ENCODE peak calls at places on chromosomes 13 and 19, in nine cellular contexts. One of them, this sample, is unnamed.

GRCh38 chr19:10238172-10238783 is 7.1 kb upstream of the S1PR2 start:
- DNase-seq in cardiac fibroblast: peak
- DNase-seq in DMS53: peak
- DNase-seq in stomach: peak
- DNase-seq in fibroblast of lung: peak
- DNase-seq in mesothelial cell of epicardium: no peak
- DNase-seq in activated naive CD4-positive, alpha-beta T cell: no peak
- DNase-seq in activated T-cell treated with anti-CD3 and anti-CD28 coated beads for 4 hours: no peak
- DNase-seq in GM04503: peak
- DNase-seq in this sample: no peak

GRCh38 chr19:50510700-50511068 is 307 bp downstream of the JOSD2 start:
- DNase-seq in activated T-cell treated with anti-CD3 and anti-CD28 coated beads for 4 hours: no peak
- DNase-seq in mesothelial cell of epicardium: no peak
- DNase-seq in activated naive CD4-positive, alpha-beta T cell: no peak
- DNase-seq in stomach: no peak
- DNase-seq in fibroblast of lung: peak
- DNase-seq in DMS53: no peak
- DNase-seq in GM04503: no peak
- DNase-seq in cardiac fibroblast: peak
- DNase-seq in this sample: no peak

GRCh38 chr13:109010912-109011311 is 381.5 kb downstream of the MYO16 start:
- DNase-seq in activated T-cell treated with anti-CD3 and anti-CD28 coated beads for 4 hours: no peak
- DNase-seq in DMS53: no peak
- DNase-seq in stomach: no peak
- DNase-seq in fibroblast of lung: no peak
- DNase-seq in activated naive CD4-positive, alpha-beta T cell: no peak
- DNase-seq in cardiac fibroblast: no peak
- DNase-seq in GM04503: no peak
- DNase-seq in mesothelial cell of epicardium: no peak
- DNase-seq in this sample: no peak

GRCh38 chr13:109747524-109747923 is 38.9 kb downstream of the IRS2 start:
- DNase-seq in fibroblast of lung: peak
- DNase-seq in mesothelial cell of epicardium: no peak
- DNase-seq in activated naive CD4-positive, alpha-beta T cell: no peak
- DNase-seq in GM04503: no peak
- DNase-seq in cardiac fibroblast: no peak
- DNase-seq in stomach: no peak
- DNase-seq in activated T-cell treated with anti-CD3 and anti-CD28 coated beads for 4 hours: no peak
- DNase-seq in DMS53: no peak
- DNase-seq in this sample: no peak

GRCh38 chr13:105679832-105680231 is 855.6 kb downstream of the EFNB2 start:
- DNase-seq in cardiac fibroblast: no peak
- DNase-seq in mesothelial cell of epicardium: no peak
- DNase-seq in fibroblast of lung: no peak
- DNase-seq in GM04503: no peak
- DNase-seq in DMS53: no peak
- DNase-seq in activated T-cell treated with anti-CD3 and anti-CD28 coated beads for 4 hours: no peak
- DNase-seq in activated naive CD4-positive, alpha-beta T cell: no peak
- DNase-seq in stomach: no peak
- DNase-seq in this sample: no peak

GRCh38 chr13:92573467-92574057 is 653.0 kb upstream of the GPC6 start:
- DNase-seq in DMS53: peak
- DNase-seq in fibroblast of lung: peak
- DNase-seq in stomach: no peak
- DNase-seq in GM04503: no peak
- DNase-seq in cardiac fibroblast: peak
- DNase-seq in mesothelial cell of epicardium: no peak
- DNase-seq in activated naive CD4-positive, alpha-beta T cell: no peak
- DNase-seq in activated T-cell treated with anti-CD3 and anti-CD28 coated beads for 4 hours: no peak
- DNase-seq in this sample: no peak

GRCh38 chr19:55156202-55157063 is 1.1 kb downstream of the TNNI3 start:
- DNase-seq in cardiac fibroblast: no peak
- DNase-seq in fibroblast of lung: peak
- DNase-seq in mesothelial cell of epicardium: peak
- DNase-seq in stomach: peak
- DNase-seq in activated T-cell treated with anti-CD3 and anti-CD28 coated beads for 4 hours: no peak
- DNase-seq in DMS53: peak
- DNase-seq in GM04503: no peak
- DNase-seq in activated naive CD4-positive, alpha-beta T cell: no peak
- DNase-seq in this sample: peak

GRCh38 chr19:310141-310651 is 19.0 kb upstream of the PLPP2 start:
- DNase-seq in activated naive CD4-positive, alpha-beta T cell: no peak
- DNase-seq in cardiac fibroblast: no peak
- DNase-seq in mesothelial cell of epicardium: no peak
- DNase-seq in DMS53: no peak
- DNase-seq in fibroblast of lung: no peak
- DNase-seq in activated T-cell treated with anti-CD3 and anti-CD28 coated beads for 4 hours: no peak
- DNase-seq in stomach: peak
- DNase-seq in GM04503: no peak
- DNase-seq in this sample: no peak

GRCh38 chr13:44842158-44842557 is 147.1 kb downstream of the NUFIP1 start:
- DNase-seq in DMS53: peak
- DNase-seq in activated naive CD4-positive, alpha-beta T cell: no peak
- DNase-seq in fibroblast of lung: peak
- DNase-seq in stomach: no peak
- DNase-seq in mesothelial cell of epicardium: no peak
- DNase-seq in cardiac fibroblast: peak
- DNase-seq in activated T-cell treated with anti-CD3 and anti-CD28 coated beads for 4 hours: no peak
- DNase-seq in GM04503: peak
- DNase-seq in this sample: no peak

GRCh38 chr19:4086336-4086953 is 19.7 kb upstream of the ZBTB7A start:
- DNase-seq in fibroblast of lung: no peak
- DNase-seq in mesothelial cell of epicardium: no peak
- DNase-seq in DMS53: no peak
- DNase-seq in activated naive CD4-positive, alpha-beta T cell: no peak
- DNase-seq in GM04503: no peak
- DNase-seq in stomach: peak
- DNase-seq in cardiac fibroblast: no peak
- DNase-seq in activated T-cell treated with anti-CD3 and anti-CD28 coated beads for 4 hours: no peak
- DNase-seq in this sample: no peak

GRCh38 chr19:5192568-5192967 is 148.0 kb downstream of the PTPRS start:
- DNase-seq in GM04503: no peak
- DNase-seq in fibroblast of lung: no peak
- DNase-seq in activated naive CD4-positive, alpha-beta T cell: no peak
- DNase-seq in DMS53: no peak
- DNase-seq in stomach: no peak
- DNase-seq in mesothelial cell of epicardium: no peak
- DNase-seq in activated T-cell treated with anti-CD3 and anti-CD28 coated beads for 4 hours: no peak
- DNase-seq in cardiac fibroblast: no peak
- DNase-seq in this sample: no peak

GRCh38 chr19:51702103-51702753 is 9.1 kb downstream of the SPACA6 start:
- DNase-seq in activated T-cell treated with anti-CD3 and anti-CD28 coated beads for 4 hours: peak
- DNase-seq in cardiac fibroblast: peak
- DNase-seq in mesothelial cell of epicardium: peak
- DNase-seq in stomach: peak
- DNase-seq in fibroblast of lung: peak
- DNase-seq in GM04503: no peak
- DNase-seq in DMS53: no peak
- DNase-seq in activated naive CD4-positive, alpha-beta T cell: peak
- DNase-seq in this sample: peak

GRCh38 chr13:45179428-45179827 is 21.4 kb downstream of the KCTD4 start:
- DNase-seq in cardiac fibroblast: no peak
- DNase-seq in stomach: no peak
- DNase-seq in mesothelial cell of epicardium: no peak
- DNase-seq in activated naive CD4-positive, alpha-beta T cell: no peak
- DNase-seq in DMS53: no peak
- DNase-seq in activated T-cell treated with anti-CD3 and anti-CD28 coated beads for 4 hours: no peak
- DNase-seq in GM04503: no peak
- DNase-seq in fibroblast of lung: peak
- DNase-seq in this sample: no peak

GRCh38 chr13:29883941-29884518 is 33.6 kb upstream of the UBL3 start:
- DNase-seq in GM04503: no peak
- DNase-seq in DMS53: no peak
- DNase-seq in cardiac fibroblast: no peak
- DNase-seq in fibroblast of lung: no peak
- DNase-seq in activated naive CD4-positive, alpha-beta T cell: no peak
- DNase-seq in mesothelial cell of epicardium: no peak
- DNase-seq in activated T-cell treated with anti-CD3 and anti-CD28 coated beads for 4 hours: no peak
- DNase-seq in stomach: no peak
- DNase-seq in this sample: no peak

GRCh38 chr19:43934055-43934984 is 762 bp downstream of the ZNF45 start:
- DNase-seq in DMS53: peak
- DNase-seq in fibroblast of lung: no peak
- DNase-seq in activated T-cell treated with anti-CD3 and anti-CD28 coated beads for 4 hours: no peak
- DNase-seq in stomach: no peak
- DNase-seq in GM04503: no peak
- DNase-seq in cardiac fibroblast: peak
- DNase-seq in activated naive CD4-positive, alpha-beta T cell: no peak
- DNase-seq in mesothelial cell of epicardium: no peak
- DNase-seq in this sample: no peak

GRCh38 chr19:49057636-49058234 is at the start of gene CGB7:
- DNase-seq in cardiac fibroblast: peak
- DNase-seq in fibroblast of lung: peak
- DNase-seq in mesothelial cell of epicardium: peak
- DNase-seq in activated naive CD4-positive, alpha-beta T cell: no peak
- DNase-seq in activated T-cell treated with anti-CD3 and anti-CD28 coated beads for 4 hours: peak
- DNase-seq in DMS53: peak
- DNase-seq in stomach: peak
- DNase-seq in GM04503: no peak
- DNase-seq in this sample: peak

GRCh38 chr13:113726961-113727411 is 32.0 kb upstream of the TMEM255B start:
- DNase-seq in GM04503: no peak
- DNase-seq in activated T-cell treated with anti-CD3 and anti-CD28 coated beads for 4 hours: no peak
- DNase-seq in cardiac fibroblast: peak
- DNase-seq in mesothelial cell of epicardium: no peak
- DNase-seq in stomach: no peak
- DNase-seq in activated naive CD4-positive, alpha-beta T cell: no peak
- DNase-seq in DMS53: peak
- DNase-seq in fibroblast of lung: peak
- DNase-seq in this sample: no peak

GRCh38 chr13:77952737-77953136 is 34.1 kb upstream of the EDNRB start:
- DNase-seq in stomach: no peak
- DNase-seq in mesothelial cell of epicardium: no peak
- DNase-seq in GM04503: no peak
- DNase-seq in cardiac fibroblast: no peak
- DNase-seq in activated naive CD4-positive, alpha-beta T cell: no peak
- DNase-seq in DMS53: no peak
- DNase-seq in activated T-cell treated with anti-CD3 and anti-CD28 coated beads for 4 hours: no peak
- DNase-seq in fibroblast of lung: no peak
- DNase-seq in this sample: no peak

GRCh38 chr13:81639984-81640582 is 1299.2 kb upstream of the SPRY2 start:
- DNase-seq in cardiac fibroblast: no peak
- DNase-seq in activated naive CD4-positive, alpha-beta T cell: no peak
- DNase-seq in activated T-cell treated with anti-CD3 and anti-CD28 coated beads for 4 hours: no peak
- DNase-seq in GM04503: no peak
- DNase-seq in fibroblast of lung: no peak
- DNase-seq in stomach: no peak
- DNase-seq in mesothelial cell of epicardium: no peak
- DNase-seq in DMS53: peak
- DNase-seq in this sample: no peak

GRCh38 chr13:98525852-98526512 is 50.9 kb downstream of the STK24 start:
- DNase-seq in DMS53: no peak
- DNase-seq in activated naive CD4-positive, alpha-beta T cell: no peak
- DNase-seq in GM04503: no peak
- DNase-seq in cardiac fibroblast: no peak
- DNase-seq in stomach: no peak
- DNase-seq in fibroblast of lung: no peak
- DNase-seq in mesothelial cell of epicardium: no peak
- DNase-seq in activated T-cell treated with anti-CD3 and anti-CD28 coated beads for 4 hours: no peak
- DNase-seq in this sample: no peak

GRCh38 chr19:51904331-51905165 is at the start of gene ZNF649:
- DNase-seq in fibroblast of lung: peak
- DNase-seq in activated T-cell treated with anti-CD3 and anti-CD28 coated beads for 4 hours: peak
- DNase-seq in DMS53: peak
- DNase-seq in mesothelial cell of epicardium: peak
- DNase-seq in stomach: peak
- DNase-seq in activated naive CD4-positive, alpha-beta T cell: peak
- DNase-seq in cardiac fibroblast: peak
- DNase-seq in GM04503: no peak
- DNase-seq in this sample: peak

GRCh38 chr19:33273881-33274662 is 28.3 kb downstream of the CEBPA start:
- DNase-seq in fibroblast of lung: peak
- DNase-seq in GM04503: peak
- DNase-seq in activated T-cell treated with anti-CD3 and anti-CD28 coated beads for 4 hours: peak
- DNase-seq in DMS53: peak
- DNase-seq in mesothelial cell of epicardium: no peak
- DNase-seq in activated naive CD4-positive, alpha-beta T cell: no peak
- DNase-seq in cardiac fibroblast: peak
- DNase-seq in stomach: peak
- DNase-seq in this sample: peak

GRCh38 chr19:58560921-58561320 is 2.5 kb upstream of the UBE2M start:
- DNase-seq in fibroblast of lung: no peak
- DNase-seq in GM04503: no peak
- DNase-seq in stomach: no peak
- DNase-seq in DMS53: no peak
- DNase-seq in activated T-cell treated with anti-CD3 and anti-CD28 coated beads for 4 hours: no peak
- DNase-seq in mesothelial cell of epicardium: no peak
- DNase-seq in cardiac fibroblast: no peak
- DNase-seq in activated naive CD4-positive, alpha-beta T cell: no peak
- DNase-seq in this sample: no peak

GRCh38 chr13:60148918-60149317 is 14.8 kb downstream of the DIAPH3 start:
- DNase-seq in DMS53: no peak
- DNase-seq in fibroblast of lung: no peak
- DNase-seq in stomach: no peak
- DNase-seq in mesothelial cell of epicardium: no peak
- DNase-seq in activated naive CD4-positive, alpha-beta T cell: no peak
- DNase-seq in cardiac fibroblast: no peak
- DNase-seq in GM04503: no peak
- DNase-seq in activated T-cell treated with anti-CD3 and anti-CD28 coated beads for 4 hours: no peak
- DNase-seq in this sample: no peak

GRCh38 chr13:57114945-57115344 is 25.8 kb upstream of the PRR20A start:
- DNase-seq in DMS53: no peak
- DNase-seq in cardiac fibroblast: no peak
- DNase-seq in activated naive CD4-positive, alpha-beta T cell: no peak
- DNase-seq in GM04503: no peak
- DNase-seq in activated T-cell treated with anti-CD3 and anti-CD28 coated beads for 4 hours: no peak
- DNase-seq in stomach: no peak
- DNase-seq in fibroblast of lung: no peak
- DNase-seq in mesothelial cell of epicardium: no peak
- DNase-seq in this sample: no peak

GRCh38 chr19:55146648-55147218 is 2.3 kb downstream of the TNNT1 start:
- DNase-seq in activated naive CD4-positive, alpha-beta T cell: no peak
- DNase-seq in cardiac fibroblast: no peak
- DNase-seq in activated T-cell treated with anti-CD3 and anti-CD28 coated beads for 4 hours: no peak
- DNase-seq in fibroblast of lung: no peak
- DNase-seq in GM04503: no peak
- DNase-seq in DMS53: peak
- DNase-seq in mesothelial cell of epicardium: peak
- DNase-seq in stomach: no peak
- DNase-seq in this sample: no peak

GRCh38 chr13:99417821-99418662 is 83.2 kb upstream of the TM9SF2 start:
- DNase-seq in DMS53: no peak
- DNase-seq in fibroblast of lung: no peak
- DNase-seq in activated T-cell treated with anti-CD3 and anti-CD28 coated beads for 4 hours: no peak
- DNase-seq in mesothelial cell of epicardium: no peak
- DNase-seq in cardiac fibroblast: no peak
- DNase-seq in activated naive CD4-positive, alpha-beta T cell: no peak
- DNase-seq in GM04503: no peak
- DNase-seq in stomach: peak
- DNase-seq in this sample: peak

GRCh38 chr13:51097353-51098043 is 13.6 kb downstream of the C13orf42 start:
- DNase-seq in cardiac fibroblast: no peak
- DNase-seq in GM04503: no peak
- DNase-seq in activated naive CD4-positive, alpha-beta T cell: no peak
- DNase-seq in activated T-cell treated with anti-CD3 and anti-CD28 coated beads for 4 hours: no peak
- DNase-seq in fibroblast of lung: no peak
- DNase-seq in DMS53: no peak
- DNase-seq in mesothelial cell of epicardium: no peak
- DNase-seq in stomach: no peak
- DNase-seq in this sample: no peak

This sample was measured in activated CD4-positive, alpha-beta memory T cell treated with anti-CD3 and anti-CD28 coated beads for 36 hours.